ENCODE peak calls at places on chromosomes 13 and 19, in five cellular contexts. One of them, this sample, is unnamed.

GRCh38 chr13:64074989-64075474 is 2659.4 kb upstream of the PCDH20 start:
- DNase-seq in upper lobe of left lung: peak
- DNase-seq in transverse colon: no peak
- DNase-seq in vagina: no peak
- DNase-seq in stomach: peak
- DNase-seq in this sample: no peak

GRCh38 chr13:24713022-24713421 is 32.8 kb downstream of the ATP12A start:
- DNase-seq in stomach: peak
- DNase-seq in transverse colon: no peak
- DNase-seq in vagina: no peak
- DNase-seq in upper lobe of left lung: no peak
- DNase-seq in this sample: no peak

GRCh38 chr13:95099541-95099940 is 201.7 kb downstream of the ABCC4 start:
- DNase-seq in vagina: no peak
- DNase-seq in transverse colon: no peak
- DNase-seq in stomach: peak
- DNase-seq in upper lobe of left lung: no peak
- DNase-seq in this sample: no peak

GRCh38 chr19:53504903-53505302 is 33.0 kb upstream of the ZNF331 start:
- DNase-seq in transverse colon: no peak
- DNase-seq in upper lobe of left lung: no peak
- DNase-seq in stomach: no peak
- DNase-seq in vagina: no peak
- DNase-seq in this sample: no peak

GRCh38 chr13:113967729-113968462 is 6.0 kb downstream of the C13orf46 start:
- DNase-seq in upper lobe of left lung: peak
- DNase-seq in vagina: no peak
- DNase-seq in stomach: no peak
- DNase-seq in transverse colon: no peak
- DNase-seq in this sample: no peak

GRCh38 chr13:67408823-67409222 is 178.7 kb upstream of the PCDH9 start:
- DNase-seq in stomach: no peak
- DNase-seq in upper lobe of left lung: no peak
- DNase-seq in vagina: no peak
- DNase-seq in transverse colon: no peak
- DNase-seq in this sample: no peak

GRCh38 chr13:66835040-66835628 is 395.0 kb downstream of the PCDH9 start:
- DNase-seq in upper lobe of left lung: no peak
- DNase-seq in transverse colon: peak
- DNase-seq in stomach: peak
- DNase-seq in vagina: no peak
- DNase-seq in this sample: no peak

GRCh38 chr19:4830768-4831265 is 695 bp downstream of the TICAM1 start:
- DNase-seq in stomach: no peak
- DNase-seq in upper lobe of left lung: no peak
- DNase-seq in vagina: no peak
- DNase-seq in transverse colon: no peak
- DNase-seq in this sample: no peak

GRCh38 chr13:41916173-41916954 is 44.5 kb downstream of the VWA8 start:
- DNase-seq in stomach: no peak
- DNase-seq in vagina: no peak
- DNase-seq in upper lobe of left lung: no peak
- DNase-seq in transverse colon: no peak
- DNase-seq in this sample: no peak

GRCh38 chr19:35063940-35064818 is 22.7 kb downstream of the HPN start:
- DNase-seq in vagina: no peak
- DNase-seq in stomach: no peak
- DNase-seq in transverse colon: no peak
- DNase-seq in upper lobe of left lung: no peak
- DNase-seq in this sample: no peak

GRCh38 chr13:84445776-84446175 is 563.5 kb upstream of the SLITRK1 start:
- DNase-seq in upper lobe of left lung: no peak
- DNase-seq in stomach: no peak
- DNase-seq in transverse colon: no peak
- DNase-seq in vagina: no peak
- DNase-seq in this sample: no peak

GRCh38 chr19:45306522-45307027 is 16.1 kb downstream of the CKM start:
- DNase-seq in stomach: no peak
- DNase-seq in vagina: no peak
- DNase-seq in transverse colon: no peak
- DNase-seq in upper lobe of left lung: peak
- DNase-seq in this sample: no peak

GRCh38 chr19:1363599-1363998 is 20.1 kb upstream of the NDUFS7 start:
- DNase-seq in transverse colon: no peak
- DNase-seq in vagina: no peak
- DNase-seq in stomach: no peak
- DNase-seq in upper lobe of left lung: no peak
- DNase-seq in this sample: no peak

GRCh38 chr19:1360818-1361461 is 22.8 kb upstream of the NDUFS7 start:
- DNase-seq in vagina: no peak
- DNase-seq in transverse colon: peak
- DNase-seq in upper lobe of left lung: peak
- DNase-seq in stomach: no peak
- DNase-seq in this sample: no peak

GRCh38 chr19:1362385-1363257 is 21.1 kb upstream of the NDUFS7 start:
- DNase-seq in transverse colon: no peak
- DNase-seq in stomach: no peak
- DNase-seq in vagina: no peak
- DNase-seq in upper lobe of left lung: no peak
- DNase-seq in this sample: no peak

GRCh38 chr19:1360126-1360817 is 23.4 kb upstream of the NDUFS7 start:
- DNase-seq in transverse colon: no peak
- DNase-seq in upper lobe of left lung: no peak
- DNase-seq in vagina: no peak
- DNase-seq in stomach: no peak
- DNase-seq in this sample: no peak

GRCh38 chr19:1361601-1362384 is 21.9 kb upstream of the NDUFS7 start:
- DNase-seq in vagina: no peak
- DNase-seq in stomach: no peak
- DNase-seq in upper lobe of left lung: no peak
- DNase-seq in transverse colon: no peak
- DNase-seq in this sample: no peak
- TF ChIP-seq POLR2AphosphoS5 in vagina: no peak
- TF ChIP-seq POLR2AphosphoS5 in stomach: no peak
- TF ChIP-seq POLR2AphosphoS5 in upper lobe of left lung: no peak
- TF ChIP-seq POLR2AphosphoS5 in transverse colon: no peak
- TF ChIP-seq POLR2AphosphoS5 in this sample: no peak

GRCh38 chr13:100357764-100358163 is 230.8 kb downstream of the GGACT start:
- DNase-seq in transverse colon: no peak
- DNase-seq in stomach: no peak
- DNase-seq in vagina: no peak
- DNase-seq in upper lobe of left lung: no peak
- DNase-seq in this sample: no peak
- H3K4me3 ChIP-seq in transverse colon: no peak
- H3K4me3 ChIP-seq in stomach: no peak
- H3K4me3 ChIP-seq in vagina: no peak
- H3K4me3 ChIP-seq in upper lobe of left lung: no peak
- H3K4me3 ChIP-seq in this sample: no peak

GRCh38 chr19:1475751-1476437 is 3.1 kb downstream of the C19orf25 start:
- DNase-seq in upper lobe of left lung: peak
- DNase-seq in vagina: no peak
- DNase-seq in stomach: no peak
- DNase-seq in transverse colon: no peak
- DNase-seq in this sample: no peak
- TF ChIP-seq POLR2AphosphoS5 in upper lobe of left lung: no peak
- TF ChIP-seq POLR2AphosphoS5 in vagina: no peak
- TF ChIP-seq POLR2AphosphoS5 in stomach: no peak
- TF ChIP-seq POLR2AphosphoS5 in transverse colon: no peak
- TF ChIP-seq POLR2AphosphoS5 in this sample: no peak

DNA sequence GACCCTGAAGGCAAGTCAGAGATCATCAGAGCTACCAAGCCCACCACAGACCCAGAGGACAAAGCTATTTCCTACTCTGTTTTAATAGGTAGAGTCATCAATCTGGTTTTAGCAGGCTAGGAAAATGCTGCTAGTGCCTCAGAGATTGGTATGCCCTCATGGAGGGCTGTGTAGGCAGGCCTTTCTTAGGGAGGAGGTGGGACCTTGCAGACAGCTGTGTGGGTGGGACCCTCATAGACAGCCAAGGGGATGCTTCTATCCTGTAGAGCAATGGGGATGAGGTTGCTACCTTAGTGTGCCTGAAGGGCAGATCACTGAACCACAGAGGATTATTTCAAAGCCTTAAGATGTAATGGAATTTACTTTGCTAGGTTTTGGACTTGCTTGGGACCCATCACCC is 534.9 kb upstream of the KLF12 start:
- DNase-seq in transverse colon: no peak
- DNase-seq in upper lobe of left lung: no peak
- DNase-seq in stomach: no peak
- DNase-seq in vagina: no peak
- DNase-seq in this sample: no peak
- H3K4me3 ChIP-seq in transverse colon: no peak
- H3K4me3 ChIP-seq in upper lobe of left lung: no peak
- H3K4me3 ChIP-seq in stomach: no peak
- H3K4me3 ChIP-seq in vagina: no peak
- H3K4me3 ChIP-seq in this sample: no peak

GRCh38 chr19:10290439-10290875 is 705 bp downstream of the ICAM5 start:
- DNase-seq in vagina: peak
- DNase-seq in transverse colon: peak
- DNase-seq in stomach: no peak
- DNase-seq in upper lobe of left lung: peak
- DNase-seq in this sample: no peak

GRCh38 chr19:10289836-10290438 is at the start of gene ICAM5:
- DNase-seq in upper lobe of left lung: peak
- DNase-seq in stomach: no peak
- DNase-seq in vagina: no peak
- DNase-seq in transverse colon: peak
- DNase-seq in this sample: no peak

GRCh38 chr19:10292206-10292788 is 2.5 kb downstream of the ICAM5 start:
- DNase-seq in upper lobe of left lung: peak
- DNase-seq in stomach: peak
- DNase-seq in vagina: peak
- DNase-seq in transverse colon: peak
- DNase-seq in this sample: peak

GRCh38 chr19:10291554-10292205 is 1.9 kb downstream of the ICAM5 start:
- DNase-seq in upper lobe of left lung: peak
- DNase-seq in vagina: no peak
- DNase-seq in transverse colon: no peak
- DNase-seq in stomach: no peak
- DNase-seq in this sample: no peak

GRCh38 chr19:10290876-10291553 is 1.3 kb downstream of the ICAM5 start:
- DNase-seq in vagina: peak
- DNase-seq in transverse colon: peak
- DNase-seq in upper lobe of left lung: peak
- DNase-seq in stomach: peak
- DNase-seq in this sample: peak
- TF ChIP-seq POLR2AphosphoS5 in vagina: no peak
- TF ChIP-seq POLR2AphosphoS5 in transverse colon: no peak
- TF ChIP-seq POLR2AphosphoS5 in upper lobe of left lung: peak
- TF ChIP-seq POLR2AphosphoS5 in stomach: no peak
- TF ChIP-seq POLR2AphosphoS5 in this sample: no peak

GRCh38 chr19:8334458-8335342 is 8.4 kb downstream of the KANK3 start:
- DNase-seq in stomach: peak
- DNase-seq in transverse colon: peak
- DNase-seq in vagina: no peak
- DNase-seq in upper lobe of left lung: peak
- DNase-seq in this sample: no peak

GRCh38 chr19:8336072-8336569 is 6.9 kb downstream of the KANK3 start:
- DNase-seq in upper lobe of left lung: peak
- DNase-seq in vagina: no peak
- DNase-seq in transverse colon: no peak
- DNase-seq in stomach: no peak
- DNase-seq in this sample: no peak

GRCh38 chr19:8336665-8337064 is 6.4 kb downstream of the KANK3 start:
- DNase-seq in transverse colon: no peak
- DNase-seq in vagina: no peak
- DNase-seq in stomach: no peak
- DNase-seq in upper lobe of left lung: no peak
- DNase-seq in this sample: no peak

GRCh38 chr19:8333771-8334457 is 9.1 kb downstream of the KANK3 start:
- DNase-seq in upper lobe of left lung: peak
- DNase-seq in stomach: no peak
- DNase-seq in transverse colon: no peak
- DNase-seq in vagina: no peak
- DNase-seq in this sample: no peak

GRCh38 chr19:8335343-8336071 is 7.6 kb downstream of the KANK3 start:
- DNase-seq in transverse colon: peak
- DNase-seq in upper lobe of left lung: peak
- DNase-seq in stomach: no peak
- DNase-seq in vagina: no peak
- DNase-seq in this sample: no peak
- H3K4me3 ChIP-seq in transverse colon: no peak
- H3K4me3 ChIP-seq in upper lobe of left lung: peak
- H3K4me3 ChIP-seq in stomach: peak
- H3K4me3 ChIP-seq in vagina: peak
- H3K4me3 ChIP-seq in this sample: peak

DNA sequence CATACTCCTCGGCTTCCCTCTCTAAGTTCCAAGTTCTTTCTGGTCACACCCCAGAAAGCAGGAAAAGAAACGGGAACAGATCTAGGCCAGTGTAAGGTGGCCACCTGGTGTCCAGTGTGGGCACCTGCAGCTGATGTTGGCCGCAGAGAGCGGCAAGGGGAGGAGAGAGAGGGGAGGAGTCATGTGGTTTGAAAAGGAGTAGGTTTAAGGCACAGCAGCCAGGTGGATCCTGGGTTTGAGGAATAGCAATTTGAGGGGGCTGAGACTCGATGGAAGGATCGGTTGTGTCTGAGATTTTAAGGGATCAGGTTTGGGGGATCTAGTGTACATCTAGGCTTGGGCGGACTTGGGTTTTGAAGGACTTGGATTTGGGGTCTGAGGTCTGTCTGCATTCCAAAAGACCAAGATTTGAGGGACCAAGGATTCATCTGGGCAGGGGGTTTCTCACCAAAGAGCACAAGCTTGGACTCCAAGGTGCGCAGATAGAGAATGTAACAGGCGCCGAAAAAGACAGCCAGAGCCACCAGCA is 1.2 kb downstream of the RABAC1 start:
- DNase-seq in upper lobe of left lung: no peak
- DNase-seq in transverse colon: peak
- DNase-seq in vagina: no peak
- DNase-seq in stomach: peak
- DNase-seq in this sample: peak
- TF ChIP-seq POLR2AphosphoS5 in upper lobe of left lung: no peak
- TF ChIP-seq POLR2AphosphoS5 in transverse colon: peak
- TF ChIP-seq POLR2AphosphoS5 in vagina: no peak
- TF ChIP-seq POLR2AphosphoS5 in stomach: peak
- TF ChIP-seq POLR2AphosphoS5 in this sample: no peak